ENCODE peak calls at places on chromosomes 1 and 21, in five cellular contexts. One of them, this sample, is unnamed.

GRCh38 chr21:22827422-22827821 is 1829.2 kb downstream of the NCAM2 start:
- DNase-seq in HTR-8/SVneo: no peak
- DNase-seq in activated T-cell treated with anti-CD3 and anti-CD28 coated beads for 1 hour: no peak
- DNase-seq in CD4-positive, alpha-beta T cell: no peak
- DNase-seq in heart left ventricle: no peak
- DNase-seq in this sample: no peak

GRCh38 chr1:233654667-233655432 is 40.9 kb downstream of the KCNK1 start:
- DNase-seq in HTR-8/SVneo: no peak
- DNase-seq in activated T-cell treated with anti-CD3 and anti-CD28 coated beads for 1 hour: no peak
- DNase-seq in CD4-positive, alpha-beta T cell: no peak
- DNase-seq in heart left ventricle: no peak
- DNase-seq in this sample: no peak

GRCh38 chr1:226411619-226412018 is 3.7 kb upstream of the PARP1 start:
- DNase-seq in HTR-8/SVneo: no peak
- DNase-seq in activated T-cell treated with anti-CD3 and anti-CD28 coated beads for 1 hour: no peak
- DNase-seq in CD4-positive, alpha-beta T cell: no peak
- DNase-seq in heart left ventricle: no peak
- DNase-seq in this sample: no peak

GRCh38 chr21:14114251-14114650 is 96.5 kb downstream of the LIPI start:
- DNase-seq in HTR-8/SVneo: no peak
- DNase-seq in activated T-cell treated with anti-CD3 and anti-CD28 coated beads for 1 hour: no peak
- DNase-seq in CD4-positive, alpha-beta T cell: no peak
- DNase-seq in heart left ventricle: no peak
- DNase-seq in this sample: no peak

GRCh38 chr1:46364612-46365011 is 24.0 kb downstream of the NSUN4 start:
- DNase-seq in HTR-8/SVneo: no peak
- DNase-seq in activated T-cell treated with anti-CD3 and anti-CD28 coated beads for 1 hour: no peak
- DNase-seq in CD4-positive, alpha-beta T cell: no peak
- DNase-seq in heart left ventricle: no peak
- DNase-seq in this sample: no peak

GRCh38 chr1:70290248-70290647 is 64.3 kb downstream of the ANKRD13C start:
- DNase-seq in HTR-8/SVneo: no peak
- DNase-seq in activated T-cell treated with anti-CD3 and anti-CD28 coated beads for 1 hour: no peak
- DNase-seq in CD4-positive, alpha-beta T cell: no peak
- DNase-seq in heart left ventricle: no peak
- DNase-seq in this sample: no peak

GRCh38 chr21:27423073-27423472 is 456.2 kb upstream of the ADAMTS5 start:
- DNase-seq in HTR-8/SVneo: peak
- DNase-seq in activated T-cell treated with anti-CD3 and anti-CD28 coated beads for 1 hour: no peak
- DNase-seq in CD4-positive, alpha-beta T cell: no peak
- DNase-seq in heart left ventricle: peak
- DNase-seq in this sample: peak

GRCh38 chr1:150613061-150613920 is 16.1 kb downstream of the ENSA start:
- DNase-seq in HTR-8/SVneo: peak
- DNase-seq in activated T-cell treated with anti-CD3 and anti-CD28 coated beads for 1 hour: peak
- DNase-seq in CD4-positive, alpha-beta T cell: peak
- DNase-seq in heart left ventricle: peak
- DNase-seq in this sample: peak

GRCh38 chr1:33641099-33641830 is 168.8 kb downstream of the ZSCAN20 start:
- DNase-seq in HTR-8/SVneo: peak
- DNase-seq in activated T-cell treated with anti-CD3 and anti-CD28 coated beads for 1 hour: no peak
- DNase-seq in CD4-positive, alpha-beta T cell: no peak
- DNase-seq in heart left ventricle: no peak
- DNase-seq in this sample: no peak

GRCh38 chr21:16588433-16588860 is 858.7 kb downstream of the USP25 start:
- DNase-seq in HTR-8/SVneo: peak
- DNase-seq in activated T-cell treated with anti-CD3 and anti-CD28 coated beads for 1 hour: no peak
- DNase-seq in CD4-positive, alpha-beta T cell: no peak
- DNase-seq in heart left ventricle: peak
- DNase-seq in this sample: peak

GRCh38 chr1:109923131-109923945 is 12.7 kb downstream of the CSF1 start:
- DNase-seq in HTR-8/SVneo: no peak
- DNase-seq in activated T-cell treated with anti-CD3 and anti-CD28 coated beads for 1 hour: no peak
- DNase-seq in CD4-positive, alpha-beta T cell: no peak
- DNase-seq in heart left ventricle: no peak
- DNase-seq in this sample: no peak

GRCh38 chr21:34598931-34599400 is 15.9 kb downstream of the RCAN1 start:
- DNase-seq in HTR-8/SVneo: no peak
- DNase-seq in activated T-cell treated with anti-CD3 and anti-CD28 coated beads for 1 hour: no peak
- DNase-seq in CD4-positive, alpha-beta T cell: no peak
- DNase-seq in heart left ventricle: no peak
- DNase-seq in this sample: no peak

GRCh38 chr1:56584910-56585528 is 5.7 kb upstream of the PLPP3 start:
- DNase-seq in HTR-8/SVneo: peak
- DNase-seq in activated T-cell treated with anti-CD3 and anti-CD28 coated beads for 1 hour: no peak
- DNase-seq in CD4-positive, alpha-beta T cell: no peak
- DNase-seq in heart left ventricle: no peak
- DNase-seq in this sample: no peak

GRCh38 chr1:63943393-63943792 is 169.6 kb downstream of the ROR1 start:
- DNase-seq in HTR-8/SVneo: no peak
- DNase-seq in activated T-cell treated with anti-CD3 and anti-CD28 coated beads for 1 hour: no peak
- DNase-seq in CD4-positive, alpha-beta T cell: no peak
- DNase-seq in heart left ventricle: no peak
- DNase-seq in this sample: no peak

GRCh38 chr1:42075179-42075578 is 78.0 kb upstream of the GUCA2B start:
- DNase-seq in HTR-8/SVneo: no peak
- DNase-seq in activated T-cell treated with anti-CD3 and anti-CD28 coated beads for 1 hour: no peak
- DNase-seq in CD4-positive, alpha-beta T cell: no peak
- DNase-seq in heart left ventricle: no peak
- DNase-seq in this sample: no peak

This sample was measured in tibial artery.